ENCODE peak calls at places on chromosome 19, in ten cellular contexts. Y is stomach, I is fibroblast of pulmonary artery, W is astrocyte of the spinal cord, C is Peyer's patch, U is IMR-90, T is BE2C, O is dorsolateral prefrontal cortex, R is pancreas, H is astrocyte of the cerebellum. B is an unnamed sample.

GRCh38 chr19:3525052-3525451 is 13.9 kb upstream of the TEKTIP1 start:
- DNase-seq in Y (no peak), I (no peak), W (no peak), C (no peak), U (no peak), T (no peak), O (no peak), R (peak), H (no peak), B (no peak)

GRCh38 chr19:18202759-18203407 is 959 bp downstream of the RAB3A start:
- DNase-seq in Y (no peak), I (no peak), W (no peak), C (no peak), U (no peak), T (peak), O (peak), R (peak), H (no peak), B (no peak)

GRCh38 chr19:5671600-5671999 is 8.7 kb downstream of the MICOS13 start:
- DNase-seq in Y (no peak), I (no peak), W (no peak), C (no peak), U (no peak), T (no peak), O (no peak), R (no peak), H (no peak), B (no peak)

GRCh38 chr19:5700455-5701092 is 10.5 kb downstream of the RPL36 start:
- DNase-seq in Y (no peak), I (no peak), W (no peak), C (no peak), U (no peak), T (no peak), O (no peak), R (no peak), H (no peak), B (no peak)

GRCh38 chr19:3374369-3375112 is 8.2 kb downstream of the NFIC start:
- DNase-seq in Y (peak), I (no peak), W (no peak), C (no peak), U (no peak), T (peak), O (no peak), R (peak), H (no peak), B (no peak)

GRCh38 chr19:52343548-52343947 is 7.5 kb downstream of the ZNF610 start:
- DNase-seq in Y (peak), I (peak), W (no peak), C (peak), U (peak), T (peak), O (peak), R (peak), H (no peak), B (peak)

GRCh38 chr19:37988758-37989635 is 82.0 kb downstream of the SIPA1L3 start:
- DNase-seq in Y (no peak), I (no peak), W (peak), C (no peak), U (no peak), T (no peak), O (no peak), R (no peak), H (no peak), B (no peak)

GRCh38 chr19:52734340-52734892 is 428 bp downstream of the ZNF611 start:
- DNase-seq in Y (peak), I (peak), W (peak), C (no peak), U (no peak), T (peak), O (peak), R (peak), H (no peak), B (peak)

GRCh38 chr19:18109363-18109730 is 11.8 kb downstream of the MAST3 start:
- DNase-seq in Y (no peak), I (no peak), W (no peak), C (peak), U (no peak), T (no peak), O (no peak), R (no peak), H (no peak), B (no peak)

GRCh38 chr19:4647676-4648644 is 8.6 kb downstream of the TNFAIP8L1 start:
- DNase-seq in Y (no peak), I (peak), W (no peak), C (no peak), U (no peak), T (peak), O (no peak), R (no peak), H (no peak), B (no peak)

GRCh38 chr19:39971380-39971841 is 446 bp downstream of the PSMC4 start:
- DNase-seq in Y (peak), I (no peak), W (no peak), C (no peak), U (no peak), T (no peak), O (no peak), R (no peak), H (no peak), B (no peak)

GRCh38 chr19:737591-738093 is 13.3 kb upstream of the MISP start:
- DNase-seq in Y (peak), I (peak), W (no peak), C (peak), U (peak), T (peak), O (no peak), R (no peak), H (no peak), B (peak)

GRCh38 chr19:10568444-10568825 is 344 bp downstream of the CDKN2D start:
- DNase-seq in Y (peak), I (no peak), W (peak), C (peak), U (no peak), T (no peak), O (peak), R (peak), H (no peak), B (no peak)

GRCh38 chr19:13163609-13164364 is 13.6 kb downstream of the IER2 start:
- DNase-seq in Y (peak), I (peak), W (peak), C (peak), U (peak), T (peak), O (no peak), R (peak), H (no peak), B (peak)

GRCh38 chr19:17448190-17448967 is at the start of gene TMEM221:
- DNase-seq in Y (peak), I (peak), W (no peak), C (peak), U (no peak), T (peak), O (no peak), R (peak), H (no peak), B (no peak)

GRCh38 chr19:17846146-17846545 is 1.6 kb downstream of the JAK3 start:
- DNase-seq in Y (no peak), I (no peak), W (no peak), C (peak), U (no peak), T (no peak), O (no peak), R (no peak), H (no peak), B (no peak)

GRCh38 chr19:34835952-34836351 is 62.9 kb upstream of the ZNF599 start:
- DNase-seq in Y (no peak), I (no peak), W (no peak), C (no peak), U (no peak), T (no peak), O (no peak), R (no peak), H (no peak), B (no peak)

GRCh38 chr19:51341066-51341465 is 873 bp downstream of the VSIG10L start:
- DNase-seq in Y (no peak), I (no peak), W (no peak), C (no peak), U (no peak), T (no peak), O (no peak), R (peak), H (no peak), B (no peak)

GRCh38 chr19:7349231-7349591 is 474 bp downstream of the ARHGEF18 start:
- DNase-seq in Y (no peak), I (no peak), W (no peak), C (no peak), U (no peak), T (no peak), O (no peak), R (no peak), H (no peak), B (no peak)

GRCh38 chr19:19602713-19603320 is 15.7 kb downstream of the PBX4 start:
- DNase-seq in Y (no peak), I (no peak), W (no peak), C (no peak), U (no peak), T (no peak), O (no peak), R (no peak), H (no peak), B (no peak)

GRCh38 chr19:38721977-38722773 is 22.1 kb downstream of the CAPN12 start:
- DNase-seq in Y (peak), I (no peak), W (no peak), C (no peak), U (no peak), T (no peak), O (peak), R (peak), H (no peak), B (no peak)

GRCh38 chr19:27974082-27974513 is 1238.9 kb downstream of the UQCRFS1 start:
- DNase-seq in Y (peak), I (peak), W (peak), C (no peak), U (no peak), T (no peak), O (peak), R (peak), H (peak), B (peak)

GRCh38 chr19:10315335-10316214 is at the start of gene FDX2:
- DNase-seq in Y (peak), I (peak), W (peak), C (peak), U (peak), T (peak), O (peak), R (peak), H (peak), B (peak)

GRCh38 chr19:38057954-38058690 is 151.1 kb downstream of the SIPA1L3 start:
- DNase-seq in Y (peak), I (no peak), W (no peak), C (no peak), U (no peak), T (peak), O (no peak), R (peak), H (no peak), B (no peak)

GRCh38 chr19:35114656-35115537 is 726 bp upstream of the FXYD3 start:
- DNase-seq in Y (peak), I (peak), W (peak), C (peak), U (peak), T (peak), O (peak), R (peak), H (peak), B (peak)

GRCh38 chr19:4284176-4284958 is 5.3 kb downstream of the SHD start:
- DNase-seq in Y (no peak), I (no peak), W (no peak), C (no peak), U (no peak), T (peak), O (no peak), R (no peak), H (no peak), B (no peak)

GRCh38 chr19:39406656-39407393 is at the start of gene ZFP36:
- DNase-seq in Y (peak), I (peak), W (peak), C (peak), U (peak), T (peak), O (peak), R (peak), H (no peak), B (peak)

GRCh38 chr19:55209430-55210119 is at the start of gene PTPRH:
- DNase-seq in Y (peak), I (no peak), W (peak), C (no peak), U (no peak), T (no peak), O (no peak), R (no peak), H (no peak), B (no peak)

GRCh38 chr19:43634516-43634876 is 5.2 kb downstream of the CADM4 start:
- DNase-seq in Y (no peak), I (no peak), W (no peak), C (no peak), U (no peak), T (no peak), O (peak), R (no peak), H (no peak), B (no peak)

GRCh38 chr19:2207008-2207407 is 29.1 kb downstream of the PLEKHJ1 start:
- DNase-seq in Y (no peak), I (no peak), W (no peak), C (no peak), U (no peak), T (no peak), O (no peak), R (no peak), H (no peak), B (no peak)

GRCh38 chr19:1675633-1676350 is 23.4 kb upstream of the TCF3 start:
- DNase-seq in Y (peak), I (no peak), W (no peak), C (no peak), U (no peak), T (peak), O (no peak), R (peak), H (no peak), B (no peak)

DNA sequence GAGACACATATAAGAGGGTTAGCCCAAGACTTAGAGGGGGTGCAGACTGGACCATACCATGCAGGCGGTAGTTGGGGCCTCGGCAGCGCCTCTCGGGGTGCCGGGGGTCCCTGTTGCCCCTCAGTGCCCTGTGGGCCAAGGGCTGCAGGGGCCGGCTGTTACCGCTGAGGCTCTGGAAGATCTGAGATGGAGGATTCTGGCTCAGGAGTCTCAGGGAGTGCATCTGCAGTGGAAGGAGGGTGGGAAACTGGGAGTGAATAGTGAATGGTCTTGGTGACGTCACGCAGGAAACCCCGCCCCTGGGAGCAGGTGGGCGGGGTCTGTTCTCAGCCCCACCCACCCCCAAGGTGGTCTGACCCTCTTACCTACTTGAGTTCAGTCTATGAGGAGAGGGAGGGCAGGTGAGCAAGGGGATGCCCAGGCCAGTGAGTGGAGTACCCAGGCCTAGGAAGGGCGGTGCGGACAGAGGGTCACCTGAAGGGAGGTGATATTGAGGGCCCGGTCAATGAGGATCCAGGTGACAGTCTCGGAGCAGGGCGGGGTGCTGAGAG is 1.7 kb upstream of the DBP start:
- DNase-seq in Y (no peak), I (no peak), W (no peak), C (no peak), U (no peak), T (peak), O (no peak), R (peak), H (no peak), B (no peak)
- H3K4me3 ChIP-seq in Y (no peak), I (no peak), W (no peak), C (peak), U (no peak), T (no peak), O (peak), R (no peak), H (no peak), B (no peak)

GRCh38 chr19:49811328-49811727 is 1.8 kb downstream of the FUZ start:
- DNase-seq in Y (no peak), I (no peak), W (no peak), C (no peak), U (no peak), T (no peak), O (no peak), R (no peak), H (no peak), B (no peak)

GRCh38 chr19:49812452-49812996 is 568 bp downstream of the FUZ start:
- DNase-seq in Y (no peak), I (no peak), W (no peak), C (no peak), U (no peak), T (no peak), O (no peak), R (no peak), H (no peak), B (no peak)

GRCh38 chr19:49809987-49810389 is 3.1 kb downstream of the FUZ start:
- DNase-seq in Y (no peak), I (no peak), W (no peak), C (no peak), U (no peak), T (no peak), O (no peak), R (peak), H (no peak), B (no peak)

GRCh38 chr19:49814010-49814409 is 918 bp upstream of the FUZ start:
- DNase-seq in Y (no peak), I (no peak), W (no peak), C (no peak), U (no peak), T (no peak), O (no peak), R (no peak), H (no peak), B (no peak)

DNA sequence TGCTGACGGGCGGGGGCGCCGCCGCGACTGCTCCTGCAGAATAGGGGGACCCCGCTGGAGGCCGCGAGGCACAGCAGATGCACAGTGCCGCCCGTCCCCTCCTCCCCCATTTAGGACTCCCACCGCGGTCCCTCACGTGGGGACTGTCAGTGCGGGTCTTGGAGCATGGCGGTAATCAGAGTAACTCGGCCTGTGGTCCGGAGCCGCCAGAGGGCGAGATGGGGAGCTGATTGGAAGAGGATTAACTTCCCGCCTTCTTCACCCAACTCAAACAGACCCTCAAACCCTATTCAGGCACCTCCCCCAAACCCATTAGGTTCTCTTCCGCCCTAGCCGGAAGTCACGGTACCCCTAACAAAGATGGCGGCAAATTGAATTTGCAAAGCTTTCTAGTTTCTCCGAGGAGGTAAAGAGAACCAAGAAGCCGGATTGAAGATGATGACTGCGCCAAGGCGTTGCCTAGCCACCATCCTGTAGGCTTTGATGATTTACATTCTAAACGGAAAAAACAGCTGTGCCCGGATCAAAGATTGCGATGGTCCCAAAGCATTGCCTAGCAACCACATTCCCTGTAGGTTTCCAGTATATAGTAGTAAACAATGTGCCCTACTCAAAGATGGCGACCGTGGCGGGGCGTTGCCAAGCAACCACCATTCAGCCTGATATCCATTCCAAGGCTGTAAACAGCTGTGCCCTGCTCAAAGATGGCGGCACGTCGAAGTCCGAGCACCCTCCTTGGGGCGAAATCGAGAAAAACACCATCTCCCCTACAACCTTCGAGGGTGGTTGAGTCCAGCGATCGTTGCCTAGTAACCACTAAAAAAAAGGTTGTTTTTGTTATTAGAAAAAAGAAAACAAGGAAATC is at the start of gene FUZ:
- DNase-seq in Y (peak), I (peak), W (peak), C (peak), U (peak), T (peak), O (peak), R (peak), H (peak), B (peak)
- TF ChIP-seq CTCF in Y (no peak), I (peak), W (peak), C (peak), U (peak), T (peak), O (peak), R (no peak), H (peak), B (peak)

GRCh38 chr19:33552191-33552927 is 30.8 kb upstream of the PEPD start:
- DNase-seq in Y (no peak), I (no peak), W (no peak), C (no peak), U (no peak), T (no peak), O (no peak), R (no peak), H (no peak), B (no peak)
- H3K4me3 ChIP-seq in Y (no peak), I (no peak), W (no peak), C (no peak), U (no peak), T (no peak), O (no peak), R (no peak), H (no peak), B (no peak)

DNA sequence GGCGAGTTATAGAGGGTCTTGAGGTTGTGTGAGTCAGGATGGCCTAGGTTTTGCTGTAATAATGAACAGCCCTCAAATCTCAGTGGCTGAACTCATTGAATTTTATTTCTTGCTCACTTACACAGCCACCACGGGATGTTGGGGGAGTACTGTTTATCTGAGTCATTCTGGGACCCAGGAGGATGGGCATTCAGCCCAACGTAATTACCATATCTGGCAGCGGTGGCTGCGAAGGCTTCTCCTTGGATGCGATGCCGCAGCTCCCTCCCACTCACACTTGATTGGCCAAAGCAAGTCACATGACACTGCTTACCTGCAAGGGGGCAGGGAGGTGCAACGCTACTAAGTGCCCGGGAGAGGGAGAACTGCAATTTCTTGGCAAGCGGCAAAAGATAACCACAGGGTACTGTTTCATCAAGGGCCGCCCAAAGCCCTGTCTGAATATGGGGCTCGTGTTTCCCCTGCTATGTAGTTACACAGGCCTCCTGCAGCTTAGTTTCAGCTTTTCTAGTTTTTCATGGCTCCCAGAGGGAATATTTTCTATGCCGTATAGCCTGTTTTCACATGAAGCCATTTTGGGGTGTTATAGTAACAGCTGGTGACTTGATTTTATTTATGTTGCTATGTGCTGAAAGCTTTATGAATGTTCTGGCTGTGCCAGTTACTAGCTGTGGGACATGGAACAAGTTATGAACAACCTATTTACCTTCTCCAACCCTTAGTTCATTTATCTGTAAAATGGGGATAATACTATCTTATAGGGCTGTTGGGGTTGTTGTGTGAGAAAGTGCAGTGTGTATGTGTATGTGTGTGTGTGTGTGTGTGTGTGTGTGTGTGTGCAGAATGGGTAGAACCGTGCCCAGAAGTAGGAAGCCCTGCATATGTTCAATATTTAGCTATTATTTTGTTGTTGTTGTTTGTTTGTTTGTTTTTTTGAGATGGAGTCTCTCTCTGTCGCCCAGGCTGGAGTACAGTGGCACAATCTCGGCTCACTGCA is 20.1 kb downstream of the ZSWIM9 start:
- DNase-seq in Y (peak), I (peak), W (peak), C (peak), U (peak), T (peak), O (peak), R (no peak), H (peak), B (no peak)
- TF ChIP-seq CTCF in Y (no peak), I (no peak), W (peak), C (no peak), U (peak), T (peak), O (no peak), R (no peak), H (peak), B (no peak)

B was measured in AG10803.